ENCODE peak calls at places on chromosome 11, in nine cellular contexts. One of them, this sample, is unnamed.

GRCh38 chr11:11148104-11148509 is 204.9 kb downstream of the CSNK2A3 start:
- DNase-seq in fibroblast of mammary gland: peak
- DNase-seq in amniotic epithelial cell: peak
- DNase-seq in activated naive CD4-positive, alpha-beta T cell treated with Interleukin-2 at 50 U/mL for 16 hours: peak
- DNase-seq in pons: peak
- DNase-seq in dorsolateral prefrontal cortex: no peak
- DNase-seq in AG04450: no peak
- DNase-seq in NCI-H345: no peak
- DNase-seq in MCF 10A: peak
- DNase-seq in this sample: peak

GRCh38 chr11:101584651-101585050 is 844 bp upstream of the TRPC6 start:
- DNase-seq in fibroblast of mammary gland: no peak
- DNase-seq in amniotic epithelial cell: no peak
- DNase-seq in activated naive CD4-positive, alpha-beta T cell treated with Interleukin-2 at 50 U/mL for 16 hours: no peak
- DNase-seq in pons: no peak
- DNase-seq in dorsolateral prefrontal cortex: no peak
- DNase-seq in AG04450: no peak
- DNase-seq in NCI-H345: no peak
- DNase-seq in MCF 10A: no peak
- DNase-seq in this sample: no peak

GRCh38 chr11:553083-553948 is 7.2 kb downstream of the LMNTD2 start:
- DNase-seq in fibroblast of mammary gland: no peak
- DNase-seq in amniotic epithelial cell: no peak
- DNase-seq in activated naive CD4-positive, alpha-beta T cell treated with Interleukin-2 at 50 U/mL for 16 hours: no peak
- DNase-seq in pons: no peak
- DNase-seq in dorsolateral prefrontal cortex: no peak
- DNase-seq in AG04450: no peak
- DNase-seq in NCI-H345: no peak
- DNase-seq in MCF 10A: no peak
- DNase-seq in this sample: no peak

GRCh38 chr11:118115048-118115447 is 28.3 kb upstream of the SMIM35 start:
- DNase-seq in fibroblast of mammary gland: no peak
- DNase-seq in amniotic epithelial cell: no peak
- DNase-seq in activated naive CD4-positive, alpha-beta T cell treated with Interleukin-2 at 50 U/mL for 16 hours: no peak
- DNase-seq in pons: no peak
- DNase-seq in dorsolateral prefrontal cortex: no peak
- DNase-seq in AG04450: no peak
- DNase-seq in NCI-H345: no peak
- DNase-seq in MCF 10A: no peak
- DNase-seq in this sample: no peak

GRCh38 chr11:28542556-28542955 is 434.4 kb downstream of the METTL15 start:
- DNase-seq in fibroblast of mammary gland: no peak
- DNase-seq in amniotic epithelial cell: no peak
- DNase-seq in activated naive CD4-positive, alpha-beta T cell treated with Interleukin-2 at 50 U/mL for 16 hours: no peak
- DNase-seq in pons: no peak
- DNase-seq in dorsolateral prefrontal cortex: no peak
- DNase-seq in AG04450: no peak
- DNase-seq in NCI-H345: no peak
- DNase-seq in MCF 10A: no peak
- DNase-seq in this sample: no peak

GRCh38 chr11:120883404-120884135 is 140.3 kb upstream of the TBCEL start:
- DNase-seq in fibroblast of mammary gland: peak
- DNase-seq in amniotic epithelial cell: no peak
- DNase-seq in activated naive CD4-positive, alpha-beta T cell treated with Interleukin-2 at 50 U/mL for 16 hours: no peak
- DNase-seq in pons: peak
- DNase-seq in dorsolateral prefrontal cortex: no peak
- DNase-seq in AG04450: peak
- DNase-seq in NCI-H345: no peak
- DNase-seq in MCF 10A: peak
- DNase-seq in this sample: no peak

GRCh38 chr11:20840341-20840740 is 171.0 kb downstream of the NELL1 start:
- DNase-seq in fibroblast of mammary gland: no peak
- DNase-seq in amniotic epithelial cell: no peak
- DNase-seq in activated naive CD4-positive, alpha-beta T cell treated with Interleukin-2 at 50 U/mL for 16 hours: no peak
- DNase-seq in pons: no peak
- DNase-seq in dorsolateral prefrontal cortex: no peak
- DNase-seq in AG04450: no peak
- DNase-seq in NCI-H345: peak
- DNase-seq in MCF 10A: no peak
- DNase-seq in this sample: no peak

GRCh38 chr11:129800655-129801054 is 15.0 kb upstream of the TMEM45B start:
- DNase-seq in fibroblast of mammary gland: no peak
- DNase-seq in amniotic epithelial cell: no peak
- DNase-seq in activated naive CD4-positive, alpha-beta T cell treated with Interleukin-2 at 50 U/mL for 16 hours: no peak
- DNase-seq in pons: no peak
- DNase-seq in dorsolateral prefrontal cortex: no peak
- DNase-seq in AG04450: no peak
- DNase-seq in NCI-H345: no peak
- DNase-seq in MCF 10A: no peak
- DNase-seq in this sample: no peak

GRCh38 chr11:67463680-67464410 is 5.2 kb downstream of the TMEM134 start:
- DNase-seq in fibroblast of mammary gland: no peak
- DNase-seq in amniotic epithelial cell: peak
- DNase-seq in activated naive CD4-positive, alpha-beta T cell treated with Interleukin-2 at 50 U/mL for 16 hours: no peak
- DNase-seq in pons: no peak
- DNase-seq in dorsolateral prefrontal cortex: no peak
- DNase-seq in AG04450: no peak
- DNase-seq in NCI-H345: no peak
- DNase-seq in MCF 10A: peak
- DNase-seq in this sample: peak

GRCh38 chr11:111447931-111448330 is 64.3 kb downstream of the BTG4 start:
- DNase-seq in fibroblast of mammary gland: no peak
- DNase-seq in amniotic epithelial cell: no peak
- DNase-seq in activated naive CD4-positive, alpha-beta T cell treated with Interleukin-2 at 50 U/mL for 16 hours: no peak
- DNase-seq in pons: no peak
- DNase-seq in dorsolateral prefrontal cortex: no peak
- DNase-seq in AG04450: no peak
- DNase-seq in NCI-H345: no peak
- DNase-seq in MCF 10A: no peak
- DNase-seq in this sample: no peak

GRCh38 chr11:134244593-134244992 is 8.6 kb downstream of the THYN1 start:
- DNase-seq in fibroblast of mammary gland: peak
- DNase-seq in amniotic epithelial cell: peak
- DNase-seq in activated naive CD4-positive, alpha-beta T cell treated with Interleukin-2 at 50 U/mL for 16 hours: no peak
- DNase-seq in pons: no peak
- DNase-seq in dorsolateral prefrontal cortex: no peak
- DNase-seq in AG04450: no peak
- DNase-seq in NCI-H345: no peak
- DNase-seq in MCF 10A: peak
- DNase-seq in this sample: no peak

GRCh38 chr11:11605821-11606450 is 15.9 kb downstream of the GALNT18 start:
- DNase-seq in fibroblast of mammary gland: no peak
- DNase-seq in amniotic epithelial cell: no peak
- DNase-seq in activated naive CD4-positive, alpha-beta T cell treated with Interleukin-2 at 50 U/mL for 16 hours: no peak
- DNase-seq in pons: no peak
- DNase-seq in dorsolateral prefrontal cortex: no peak
- DNase-seq in AG04450: no peak
- DNase-seq in NCI-H345: peak
- DNase-seq in MCF 10A: no peak
- DNase-seq in this sample: no peak

GRCh38 chr11:34926101-34926830 is 9.8 kb downstream of the PDHX start:
- DNase-seq in fibroblast of mammary gland: peak
- DNase-seq in amniotic epithelial cell: peak
- DNase-seq in activated naive CD4-positive, alpha-beta T cell treated with Interleukin-2 at 50 U/mL for 16 hours: no peak
- DNase-seq in pons: peak
- DNase-seq in dorsolateral prefrontal cortex: no peak
- DNase-seq in AG04450: no peak
- DNase-seq in NCI-H345: peak
- DNase-seq in MCF 10A: peak
- DNase-seq in this sample: no peak

GRCh38 chr11:104965735-104966134 is 2.6 kb downstream of the CASP4 start:
- DNase-seq in fibroblast of mammary gland: no peak
- DNase-seq in amniotic epithelial cell: no peak
- DNase-seq in activated naive CD4-positive, alpha-beta T cell treated with Interleukin-2 at 50 U/mL for 16 hours: no peak
- DNase-seq in pons: no peak
- DNase-seq in dorsolateral prefrontal cortex: no peak
- DNase-seq in AG04450: no peak
- DNase-seq in NCI-H345: no peak
- DNase-seq in MCF 10A: no peak
- DNase-seq in this sample: no peak

GRCh38 chr11:122706689-122707088 is 51.2 kb downstream of the UBASH3B start:
- DNase-seq in fibroblast of mammary gland: peak
- DNase-seq in amniotic epithelial cell: peak
- DNase-seq in activated naive CD4-positive, alpha-beta T cell treated with Interleukin-2 at 50 U/mL for 16 hours: no peak
- DNase-seq in pons: no peak
- DNase-seq in dorsolateral prefrontal cortex: no peak
- DNase-seq in AG04450: no peak
- DNase-seq in NCI-H345: no peak
- DNase-seq in MCF 10A: peak
- DNase-seq in this sample: no peak

GRCh38 chr11:117704416-117705150 is 92.4 kb downstream of the DSCAML1 start:
- DNase-seq in fibroblast of mammary gland: no peak
- DNase-seq in amniotic epithelial cell: no peak
- DNase-seq in activated naive CD4-positive, alpha-beta T cell treated with Interleukin-2 at 50 U/mL for 16 hours: no peak
- DNase-seq in pons: no peak
- DNase-seq in dorsolateral prefrontal cortex: no peak
- DNase-seq in AG04450: no peak
- DNase-seq in NCI-H345: no peak
- DNase-seq in MCF 10A: no peak
- DNase-seq in this sample: no peak

GRCh38 chr11:94857337-94857736 is 89.2 kb downstream of the AMOTL1 start:
- DNase-seq in fibroblast of mammary gland: no peak
- DNase-seq in amniotic epithelial cell: no peak
- DNase-seq in activated naive CD4-positive, alpha-beta T cell treated with Interleukin-2 at 50 U/mL for 16 hours: no peak
- DNase-seq in pons: no peak
- DNase-seq in dorsolateral prefrontal cortex: no peak
- DNase-seq in AG04450: no peak
- DNase-seq in NCI-H345: no peak
- DNase-seq in MCF 10A: no peak
- DNase-seq in this sample: no peak

GRCh38 chr11:2396471-2396870 is 4.1 kb upstream of the TSSC4 start:
- DNase-seq in fibroblast of mammary gland: no peak
- DNase-seq in amniotic epithelial cell: no peak
- DNase-seq in activated naive CD4-positive, alpha-beta T cell treated with Interleukin-2 at 50 U/mL for 16 hours: no peak
- DNase-seq in pons: no peak
- DNase-seq in dorsolateral prefrontal cortex: no peak
- DNase-seq in AG04450: no peak
- DNase-seq in NCI-H345: no peak
- DNase-seq in MCF 10A: no peak
- DNase-seq in this sample: no peak

GRCh38 chr11:19027829-19028595 is 32.5 kb downstream of the MRGPRX2 start:
- DNase-seq in fibroblast of mammary gland: peak
- DNase-seq in amniotic epithelial cell: peak
- DNase-seq in activated naive CD4-positive, alpha-beta T cell treated with Interleukin-2 at 50 U/mL for 16 hours: no peak
- DNase-seq in pons: no peak
- DNase-seq in dorsolateral prefrontal cortex: no peak
- DNase-seq in AG04450: no peak
- DNase-seq in NCI-H345: no peak
- DNase-seq in MCF 10A: peak
- DNase-seq in this sample: no peak

GRCh38 chr11:67373916-67374570 is 645 bp upstream of the CLCF1 start:
- DNase-seq in fibroblast of mammary gland: peak
- DNase-seq in amniotic epithelial cell: peak
- DNase-seq in activated naive CD4-positive, alpha-beta T cell treated with Interleukin-2 at 50 U/mL for 16 hours: peak
- DNase-seq in pons: no peak
- DNase-seq in dorsolateral prefrontal cortex: no peak
- DNase-seq in AG04450: peak
- DNase-seq in NCI-H345: no peak
- DNase-seq in MCF 10A: peak
- DNase-seq in this sample: no peak

GRCh38 chr11:34614334-34615113 is 6.4 kb upstream of the EHF start:
- DNase-seq in fibroblast of mammary gland: peak
- DNase-seq in amniotic epithelial cell: peak
- DNase-seq in activated naive CD4-positive, alpha-beta T cell treated with Interleukin-2 at 50 U/mL for 16 hours: no peak
- DNase-seq in pons: peak
- DNase-seq in dorsolateral prefrontal cortex: no peak
- DNase-seq in AG04450: peak
- DNase-seq in NCI-H345: no peak
- DNase-seq in MCF 10A: no peak
- DNase-seq in this sample: no peak

GRCh38 chr11:47156333-47156732 is 20.3 kb downstream of the ARFGAP2 start:
- DNase-seq in fibroblast of mammary gland: no peak
- DNase-seq in amniotic epithelial cell: peak
- DNase-seq in activated naive CD4-positive, alpha-beta T cell treated with Interleukin-2 at 50 U/mL for 16 hours: no peak
- DNase-seq in pons: no peak
- DNase-seq in dorsolateral prefrontal cortex: no peak
- DNase-seq in AG04450: no peak
- DNase-seq in NCI-H345: no peak
- DNase-seq in MCF 10A: no peak
- DNase-seq in this sample: no peak

GRCh38 chr11:75668508-75669297 is at the start of gene MAP6:
- DNase-seq in fibroblast of mammary gland: no peak
- DNase-seq in amniotic epithelial cell: no peak
- DNase-seq in activated naive CD4-positive, alpha-beta T cell treated with Interleukin-2 at 50 U/mL for 16 hours: peak
- DNase-seq in pons: peak
- DNase-seq in dorsolateral prefrontal cortex: peak
- DNase-seq in AG04450: no peak
- DNase-seq in NCI-H345: peak
- DNase-seq in MCF 10A: no peak
- DNase-seq in this sample: peak

GRCh38 chr11:103618532-103618931 is 417.9 kb upstream of the DDI1 start:
- DNase-seq in fibroblast of mammary gland: peak
- DNase-seq in amniotic epithelial cell: peak
- DNase-seq in activated naive CD4-positive, alpha-beta T cell treated with Interleukin-2 at 50 U/mL for 16 hours: no peak
- DNase-seq in pons: no peak
- DNase-seq in dorsolateral prefrontal cortex: no peak
- DNase-seq in AG04450: peak
- DNase-seq in NCI-H345: no peak
- DNase-seq in MCF 10A: no peak
- DNase-seq in this sample: no peak

GRCh38 chr11:106457727-106458126 is 380.3 kb downstream of the AASDHPPT start:
- DNase-seq in fibroblast of mammary gland: peak
- DNase-seq in amniotic epithelial cell: peak
- DNase-seq in activated naive CD4-positive, alpha-beta T cell treated with Interleukin-2 at 50 U/mL for 16 hours: no peak
- DNase-seq in pons: no peak
- DNase-seq in dorsolateral prefrontal cortex: no peak
- DNase-seq in AG04450: peak
- DNase-seq in NCI-H345: no peak
- DNase-seq in MCF 10A: peak
- DNase-seq in this sample: no peak

GRCh38 chr11:31799036-31799793 is 11.9 kb downstream of the PAX6 start:
- DNase-seq in fibroblast of mammary gland: no peak
- DNase-seq in amniotic epithelial cell: no peak
- DNase-seq in activated naive CD4-positive, alpha-beta T cell treated with Interleukin-2 at 50 U/mL for 16 hours: no peak
- DNase-seq in pons: no peak
- DNase-seq in dorsolateral prefrontal cortex: no peak
- DNase-seq in AG04450: no peak
- DNase-seq in NCI-H345: no peak
- DNase-seq in MCF 10A: no peak
- DNase-seq in this sample: no peak

This sample was measured in substantia nigra.